ENCODE peak calls at places on chromosomes 1 and 21, in six cellular contexts. B, S, M, K, I and C are unnamed samples.

GRCh38 chr1:31712625-31713024 is 8.8 kb upstream of the COL16A1 start:
- DNase-seq in B (no peak), S (peak), M (no peak), K (peak), I (no peak), C (peak)

GRCh38 chr21:37896788-37897187 is 19.5 kb downstream of the KCNJ6 start:
- DNase-seq in B (no peak), S (no peak), M (no peak), K (no peak), I (no peak), C (no peak)

GRCh38 chr1:5329068-5329739 is 663.0 kb downstream of the NPHP4 start:
- DNase-seq in B (no peak), S (no peak), M (no peak), K (no peak), I (no peak), C (no peak)

GRCh38 chr1:9652379-9653194 is 1.1 kb downstream of the PIK3CD start:
- DNase-seq in B (no peak), S (peak), M (no peak), K (no peak), I (no peak), C (no peak)

GRCh38 chr1:201296371-201296770 is 13.1 kb downstream of the PKP1 start:
- DNase-seq in B (no peak), S (no peak), M (no peak), K (no peak), I (no peak), C (no peak)

GRCh38 chr1:241749041-241749798 is 97.1 kb downstream of the WDR64 start:
- DNase-seq in B (no peak), S (no peak), M (no peak), K (no peak), I (no peak), C (peak)

GRCh38 chr1:22831729-22832413 is 121.2 kb downstream of the EPHB2 start:
- DNase-seq in B (no peak), S (peak), M (no peak), K (peak), I (no peak), C (peak)

GRCh38 chr1:46647611-46648010 is 20.6 kb downstream of the ATPAF1 start:
- DNase-seq in B (no peak), S (no peak), M (no peak), K (no peak), I (no peak), C (peak)

GRCh38 chr1:109478806-109479205 is 4.9 kb upstream of the ATXN7L2 start:
- DNase-seq in B (no peak), S (no peak), M (peak), K (no peak), I (peak), C (peak)

GRCh38 chr1:10829067-10829818 is 32.8 kb upstream of the CASZ1 start:
- DNase-seq in B (no peak), S (no peak), M (no peak), K (no peak), I (no peak), C (no peak)

GRCh38 chr1:149986486-149987296 is 23.8 kb downstream of the OTUD7B start:
- DNase-seq in B (no peak), S (peak), M (no peak), K (peak), I (no peak), C (no peak)

GRCh38 chr1:24748191-24749121 is 3.2 kb downstream of the CLIC4 start:
- DNase-seq in B (no peak), S (no peak), M (no peak), K (no peak), I (no peak), C (peak)

GRCh38 chr1:109719337-109719837 is 7.3 kb downstream of the GSTM5 start:
- DNase-seq in B (no peak), S (peak), M (no peak), K (peak), I (no peak), C (no peak)

GRCh38 chr1:19208710-19209438 is 1.2 kb downstream of the UBR4 start:
- DNase-seq in B (no peak), S (peak), M (no peak), K (peak), I (no peak), C (peak)

GRCh38 chr1:32989160-32989894 is 24.7 kb upstream of the RNF19B start:
- DNase-seq in B (no peak), S (peak), M (no peak), K (peak), I (no peak), C (peak)

GRCh38 chr1:59081181-59081580 is 215.7 kb upstream of the FGGY start:
- DNase-seq in B (no peak), S (no peak), M (no peak), K (no peak), I (no peak), C (no peak)

DNA sequence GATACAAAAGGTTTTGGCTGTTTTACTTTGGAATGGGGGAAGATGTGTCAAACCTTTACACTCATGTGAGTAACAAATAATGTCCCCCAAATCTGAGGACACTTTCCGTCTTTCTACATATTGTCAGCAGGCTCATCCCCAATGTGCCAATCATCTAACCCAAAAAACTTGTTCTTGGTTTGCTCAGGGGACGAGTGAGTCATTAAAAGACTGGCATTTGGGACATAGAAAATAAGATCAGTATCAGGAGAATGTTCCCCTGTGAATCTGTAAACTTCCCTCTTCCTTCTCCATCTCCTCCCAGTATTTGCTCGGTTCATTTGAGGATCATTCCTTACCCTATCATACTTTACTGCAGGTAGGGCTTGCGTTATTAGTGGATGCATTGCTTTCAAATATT is 194.1 kb upstream of the RUNX1 start:
- DNase-seq in B (no peak), S (no peak), M (no peak), K (no peak), I (no peak), C (no peak)
- H2BK5ac ChIP-seq in B (no peak), S (no peak), M (no peak), K (no peak), I (no peak), C (no peak)

GRCh38 chr1:161066694-161067093 is 3.0 kb downstream of the ARHGAP30 start:
- DNase-seq in B (no peak), S (no peak), M (no peak), K (no peak), I (no peak), C (no peak)

GRCh38 chr1:161069201-161069685 is 448 bp downstream of the ARHGAP30 start:
- DNase-seq in B (no peak), S (no peak), M (no peak), K (no peak), I (no peak), C (no peak)

GRCh38 chr1:161069731-161070270 is at the start of gene ARHGAP30:
- DNase-seq in B (no peak), S (no peak), M (no peak), K (no peak), I (peak), C (no peak)

GRCh38 chr1:161070737-161071136 is 1.0 kb upstream of the ARHGAP30 start:
- DNase-seq in B (no peak), S (no peak), M (no peak), K (peak), I (no peak), C (no peak)

DNA sequence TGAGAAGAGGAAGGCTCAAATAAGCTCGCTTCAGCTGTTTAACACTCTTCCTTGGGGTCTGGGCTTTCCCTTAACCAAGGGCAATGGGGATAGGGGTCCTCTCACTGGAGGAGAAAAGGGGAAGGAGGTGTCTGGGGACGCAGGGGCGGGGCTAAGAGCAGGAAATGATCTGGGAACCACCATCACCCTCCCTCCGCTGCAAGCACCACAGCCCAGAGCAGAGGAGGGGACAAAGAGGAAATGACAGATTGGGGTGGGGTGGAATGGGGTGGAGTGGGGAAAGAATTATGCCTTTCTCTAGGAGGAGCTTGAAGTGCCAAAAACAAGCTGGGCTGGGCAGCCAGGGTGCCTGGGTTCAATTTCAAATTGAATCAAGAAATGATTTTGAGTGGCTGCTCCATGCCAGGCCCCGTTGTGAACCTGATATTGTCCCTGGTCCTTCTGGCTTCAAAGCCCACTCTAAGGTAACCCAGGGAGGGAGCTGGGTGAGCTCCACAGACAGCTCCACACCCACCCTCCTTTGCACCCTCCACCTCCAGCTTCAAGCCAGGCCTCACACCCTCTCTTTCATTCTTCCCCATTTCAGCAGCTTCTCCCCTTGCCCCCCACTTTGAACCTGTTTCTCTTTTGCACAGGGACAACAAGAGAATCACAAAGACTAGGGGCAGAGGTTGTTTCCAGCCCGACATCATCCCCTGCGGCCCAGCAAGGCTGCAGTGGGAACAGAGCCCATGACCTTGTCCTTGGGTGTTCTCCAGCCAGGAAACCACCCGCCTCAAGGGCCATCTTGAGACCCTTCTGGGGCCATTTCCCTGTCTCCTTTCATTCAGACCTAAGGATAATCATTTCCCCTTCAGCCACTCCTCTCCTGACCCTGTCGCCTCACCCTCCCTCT is 1.1 kb downstream of the ARHGAP30 start:
- DNase-seq in B (no peak), S (no peak), M (no peak), K (no peak), I (peak), C (no peak)
- H2AFZ ChIP-seq in B (peak), S (peak), M (no peak), K (no peak), I (no peak), C (no peak)

GRCh38 chr1:184060316-184060715 is 8.8 kb downstream of the TSEN15 start:
- DNase-seq in B (no peak), S (peak), M (no peak), K (peak), I (no peak), C (no peak)

GRCh38 chr1:184061396-184062003 is 10.0 kb downstream of the TSEN15 start:
- DNase-seq in B (no peak), S (peak), M (no peak), K (peak), I (no peak), C (no peak)

GRCh38 chr1:184062640-184063280 is 11.2 kb downstream of the TSEN15 start:
- DNase-seq in B (no peak), S (no peak), M (no peak), K (no peak), I (no peak), C (no peak)

GRCh38 chr1:184056921-184057496 is 5.5 kb downstream of the TSEN15 start:
- DNase-seq in B (no peak), S (peak), M (no peak), K (peak), I (no peak), C (peak)

GRCh38 chr1:184059887-184060286 is 8.4 kb downstream of the TSEN15 start:
- DNase-seq in B (no peak), S (no peak), M (no peak), K (no peak), I (no peak), C (no peak)
- H4K91ac ChIP-seq in B (no peak), S (peak), M (no peak), K (no peak), I (no peak), C (no peak)

DNA sequence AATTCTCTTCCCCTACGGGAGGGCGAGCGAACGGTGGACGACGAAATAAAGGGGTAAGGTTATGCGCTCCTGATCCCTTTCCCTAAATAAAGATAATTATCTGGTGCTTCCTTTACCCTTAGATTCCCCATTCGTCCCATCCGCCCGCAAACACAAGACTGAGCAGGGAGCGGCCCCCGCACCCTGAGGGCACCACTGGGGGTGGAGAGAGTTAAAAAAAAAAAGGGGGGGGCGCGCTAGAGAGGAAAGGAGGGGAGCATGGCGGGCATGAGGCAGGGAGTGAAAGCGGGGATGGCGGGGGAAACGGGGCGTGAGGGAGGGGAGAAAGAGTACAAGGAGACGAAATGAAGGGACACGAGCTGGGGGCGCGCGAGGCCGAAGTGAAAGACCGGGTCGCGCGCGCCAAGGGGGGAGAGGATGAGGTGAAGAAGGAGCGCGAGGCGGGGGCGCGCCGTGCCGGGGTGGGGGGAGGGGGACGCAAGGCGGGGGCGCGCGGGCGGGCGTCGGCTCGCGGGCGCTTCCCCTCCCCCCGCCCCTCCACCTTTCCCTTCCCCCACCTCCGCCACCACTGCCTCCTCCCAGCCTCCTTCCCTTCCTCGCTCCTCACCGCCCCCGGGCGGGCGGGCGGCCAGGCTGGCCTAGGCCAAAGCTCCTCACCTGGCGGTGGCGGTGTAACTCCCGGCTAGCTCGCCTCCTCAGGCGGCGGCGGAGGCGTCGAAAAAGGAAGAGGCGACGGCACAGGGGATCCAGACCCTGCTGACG is 515 bp downstream of the GATAD2B start:
- DNase-seq in B (no peak), S (no peak), M (peak), K (peak), I (no peak), C (peak)
- H2BK5ac ChIP-seq in B (peak), S (peak), M (peak), K (no peak), I (peak), C (peak)

GRCh38 chr1:34165422-34165921 is 442 bp upstream of the CSMD2 start:
- DNase-seq in B (no peak), S (no peak), M (peak), K (no peak), I (peak), C (no peak)
- H2AFZ ChIP-seq in B (peak), S (peak), M (peak), K (no peak), I (no peak), C (no peak)

DNA sequence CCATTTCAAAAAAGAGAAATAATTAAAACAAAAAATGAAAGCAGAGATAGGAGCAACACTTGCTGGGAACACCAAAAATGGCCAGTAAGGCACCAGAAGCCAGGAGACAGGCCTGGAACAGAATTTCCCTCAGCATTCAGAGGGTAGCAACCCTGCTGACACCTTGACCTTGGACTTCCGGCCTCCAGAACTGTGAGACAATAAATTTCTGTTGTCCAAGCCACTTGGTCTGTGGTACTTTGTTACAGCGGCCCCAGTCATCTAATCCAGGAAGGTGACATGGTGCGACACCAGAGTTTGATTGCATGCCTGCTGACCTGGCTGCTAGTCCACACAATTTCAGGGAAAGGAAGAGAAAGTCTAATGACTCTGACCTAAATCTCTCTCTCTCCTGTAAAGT is 10.6 kb upstream of the RAB4A start:
- DNase-seq in B (no peak), S (no peak), M (peak), K (no peak), I (no peak), C (no peak)
- H4K91ac ChIP-seq in B (no peak), S (no peak), M (no peak), K (no peak), I (no peak), C (no peak)

GRCh38 chr1:21779613-21780521 is 3.1 kb downstream of the USP48 start:
- DNase-seq in B (no peak), S (no peak), M (no peak), K (no peak), I (no peak), C (no peak)

GRCh38 chr1:21781971-21782867 is 730 bp downstream of the USP48 start:
- DNase-seq in B (peak), S (peak), M (no peak), K (peak), I (peak), C (peak)

GRCh38 chr1:21783679-21784603 is 992 bp upstream of the USP48 start:
- DNase-seq in B (no peak), S (peak), M (peak), K (peak), I (peak), C (peak)

GRCh38 chr1:21786640-21787039 is 3.7 kb upstream of the USP48 start:
- DNase-seq in B (no peak), S (no peak), M (no peak), K (no peak), I (no peak), C (no peak)

DNA sequence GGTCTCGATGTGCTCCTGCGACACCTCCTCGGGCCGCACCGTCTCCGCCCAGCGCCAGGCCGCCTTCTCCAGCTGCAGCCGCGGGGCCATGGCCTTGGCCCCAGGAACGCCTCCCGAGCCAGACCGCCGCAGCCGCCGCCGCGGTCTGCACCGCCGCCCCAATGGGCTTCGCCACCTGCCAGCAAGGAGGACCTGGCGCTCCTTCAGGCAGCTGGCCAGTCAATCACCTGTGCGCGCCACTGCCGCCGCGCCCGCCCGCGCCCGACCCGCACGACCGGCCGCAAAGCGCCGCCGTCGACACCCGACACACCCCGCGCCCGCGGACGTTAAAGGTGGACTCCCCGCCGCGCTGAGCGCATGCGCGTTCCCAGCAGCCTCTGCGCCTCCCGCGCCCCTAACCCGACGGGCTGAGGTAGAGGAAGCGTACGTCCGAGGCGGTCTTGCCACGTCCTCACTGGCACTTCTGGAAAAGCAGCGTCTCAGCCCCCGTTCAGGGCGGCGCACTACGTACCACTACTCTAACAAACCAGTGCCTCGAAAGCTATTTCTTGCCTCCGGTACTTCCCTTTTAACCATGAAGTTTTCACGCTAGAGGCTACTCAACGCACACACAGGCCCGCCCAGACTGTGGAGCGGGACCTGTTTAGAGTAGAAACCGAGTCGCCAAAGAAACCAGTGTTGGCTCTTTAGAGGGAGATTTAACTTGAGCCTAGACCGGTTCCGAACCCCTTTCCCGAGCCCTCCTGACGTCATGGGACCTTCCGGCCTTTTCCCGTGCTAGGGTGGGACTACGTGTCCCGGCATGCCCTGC is at the start of gene USP48:
- DNase-seq in B (peak), S (peak), M (peak), K (peak), I (peak), C (peak)
- H2BK5ac ChIP-seq in B (peak), S (peak), M (peak), K (peak), I (peak), C (peak)

GRCh38 chr1:217527151-217527550 is 103.7 kb downstream of the GPATCH2 start:
- DNase-seq in B (no peak), S (no peak), M (no peak), K (no peak), I (no peak), C (peak)

GRCh38 chr1:217524787-217525520 is 105.9 kb downstream of the GPATCH2 start:
- DNase-seq in B (no peak), S (peak), M (no peak), K (no peak), I (no peak), C (no peak)

GRCh38 chr1:217525773-217526490 is 105.0 kb downstream of the GPATCH2 start:
- DNase-seq in B (no peak), S (peak), M (no peak), K (no peak), I (no peak), C (no peak)

GRCh38 chr1:217526636-217527035 is 104.3 kb downstream of the GPATCH2 start:
- DNase-seq in B (no peak), S (no peak), M (no peak), K (no peak), I (no peak), C (no peak)

GRCh38 chr1:217528271-217528670 is 102.6 kb downstream of the GPATCH2 start:
- DNase-seq in B (no peak), S (peak), M (no peak), K (no peak), I (no peak), C (peak)
- H2AFZ ChIP-seq in B (no peak), S (peak), M (no peak), K (no peak), I (no peak), C (no peak)